ENCODE peak calls at places on chromosomes 12 and 14, in five cellular contexts. F is CD8-positive, alpha-beta T cell; E is heart left ventricle; S is PC-9; X is breast epithelium. A is an unnamed sample. For H3K4me1, the result is how much of the 10 kb centered on the place peaks cover.

GRCh38 chr14:69713976-69714716 is 52.8 kb upstream of the SRSF5 start:
- DNase-seq in F (no peak), E (no peak), S (no peak), X (no peak), A (no peak)

GRCh38 chr12:103632554-103633216 is 45.6 kb downstream of the STAB2 start:
- DNase-seq in F (no peak), E (no peak), S (peak), X (no peak), A (peak)

GRCh38 chr12:44117368-44117767 is 281.5 kb downstream of the TMEM117 start:
- DNase-seq in F (no peak), E (no peak), S (no peak), X (no peak), A (no peak)

GRCh38 chr12:96308881-96309280 is 91.4 kb downstream of the CDK17 start:
- DNase-seq in F (no peak), E (no peak), S (no peak), X (no peak), A (no peak)

GRCh38 chr14:52399886-52400599 is 85.9 kb downstream of the PTGER2 start:
- DNase-seq in F (no peak), E (no peak), S (no peak), X (no peak), A (no peak)

GRCh38 chr12:71846322-71846940 is 6.9 kb downstream of the TBC1D15 start:
- DNase-seq in F (no peak), E (no peak), S (no peak), X (no peak), A (no peak)

GRCh38 chr12:79614730-79615129 is 76.0 kb downstream of the PAWR start:
- DNase-seq in F (no peak), E (no peak), S (no peak), X (no peak), A (no peak)

GRCh38 chr12:22467190-22467589 is 77.2 kb downstream of the C2CD5 start:
- DNase-seq in F (no peak), E (no peak), S (no peak), X (no peak), A (no peak)

GRCh38 chr12:121791671-121792496 is 1.6 kb downstream of the RHOF start:
- DNase-seq in F (no peak), E (no peak), S (peak), X (no peak), A (no peak)
- H3K4me1 ChIP-seq in F (half or more), E (under half), S (half or more), X (under half), A (under half)

GRCh38 chr12:122185079-122185478 is 2.2 kb downstream of the LRRC43 start:
- DNase-seq in F (no peak), E (no peak), S (no peak), X (no peak), A (no peak)

GRCh38 chr12:122184522-122184921 is 1.6 kb downstream of the LRRC43 start:
- DNase-seq in F (no peak), E (no peak), S (no peak), X (no peak), A (no peak)

GRCh38 chr12:122182887-122183587 is at the start of gene LRRC43:
- DNase-seq in F (peak), E (no peak), S (peak), X (no peak), A (no peak)

GRCh38 chr12:122185494-122186082 is 2.7 kb downstream of the LRRC43 start:
- DNase-seq in F (no peak), E (no peak), S (no peak), X (no peak), A (peak)

GRCh38 chr12:122183588-122183940 is 641 bp downstream of the LRRC43 start:
- DNase-seq in F (no peak), E (no peak), S (no peak), X (no peak), A (no peak)
- H3K4me3 ChIP-seq in F (peak), E (peak), S (no peak), X (peak), A (peak)

GRCh38 chr12:64618953-64619590 is 8.8 kb downstream of the RASSF3 start:
- DNase-seq in F (no peak), E (no peak), S (no peak), X (no peak), A (peak)

GRCh38 chr12:64621257-64621942 is 11.1 kb downstream of the RASSF3 start:
- DNase-seq in F (peak), E (no peak), S (no peak), X (no peak), A (no peak)

GRCh38 chr12:64612843-64613242 is 2.5 kb downstream of the RASSF3 start:
- DNase-seq in F (no peak), E (no peak), S (no peak), X (no peak), A (no peak)

GRCh38 chr12:64611430-64612286 is 1.4 kb downstream of the RASSF3 start:
- DNase-seq in F (peak), E (peak), S (no peak), X (no peak), A (peak)

GRCh38 chr12:64616221-64616620 is 5.9 kb downstream of the RASSF3 start:
- DNase-seq in F (peak), E (no peak), S (no peak), X (no peak), A (no peak)
- H3K4me1 ChIP-seq in F (under half), E (under half), S (under half), X (under half), A (under half)

GRCh38 chr12:107523760-107524558 is 161.6 kb upstream of the PWP1 start:
- DNase-seq in F (no peak), E (no peak), S (no peak), X (no peak), A (no peak)
- H3K4me3 ChIP-seq in F (no peak), E (no peak), S (no peak), X (no peak), A (no peak)

GRCh38 chr14:89425931-89426330 is 8.9 kb upstream of the FOXN3 start:
- DNase-seq in F (no peak), E (no peak), S (peak), X (no peak), A (no peak)
- H3K4me1 ChIP-seq in F (under half), E (under half), S (under half), X (under half), A (under half)

A was measured in right lobe of liver.